ENCODE peak calls at places on chromosomes 13 and 19, in five cellular contexts. O is stimulated activated CD4-positive, alpha-beta T cell treated with anti-CD3 and anti-CD28 coated beads, Interleukin-4, amount 100 ng/mL, for 24 hours; K is HS-5; W is GM06990; D is posterior cingulate gyrus. M is an unnamed sample.

GRCh38 chr13:29771247-29771646 is 79.2 kb downstream of the UBL3 start:
- DNase-seq in K (peak), O (no peak), W (no peak), D (no peak), M (no peak)

GRCh38 chr13:26378116-26378515 is 124.2 kb downstream of the CDK8 start:
- DNase-seq in O (no peak), K (no peak), W (no peak), D (no peak), M (no peak)

GRCh38 chr19:43594710-43595604 is 977 bp downstream of the IRGQ start:
- DNase-seq in K (no peak), O (peak), D (no peak), W (peak), M (peak)

GRCh38 chr19:46515879-46516350 is 20.2 kb upstream of the PNMA8B start:
- DNase-seq in O (peak), D (no peak), K (no peak), W (no peak), M (no peak)

GRCh38 chr19:7522923-7523667 is 671 bp downstream of the MCOLN1 start:
- DNase-seq in D (no peak), W (no peak), O (no peak), K (no peak), M (peak)

GRCh38 chr19:17479325-17479791 is 9.0 kb downstream of the SLC27A1 start:
- DNase-seq in O (no peak), D (no peak), W (no peak), K (peak), M (no peak)

GRCh38 chr19:2095338-2095938 is 688 bp downstream of the MOB3A start:
- DNase-seq in W (peak), D (no peak), O (no peak), K (no peak), M (no peak)

GRCh38 chr19:40717325-40717879 is 490 bp downstream of the ITPKC start:
- DNase-seq in O (no peak), D (peak), K (no peak), W (no peak), M (no peak)

GRCh38 chr19:41310031-41310831 is at the start of gene CCDC97:
- DNase-seq in O (peak), D (peak), K (peak), W (peak), M (peak)

GRCh38 chr19:46604781-46605355 is 3.7 kb downstream of the CALM3 start:
- DNase-seq in D (peak), W (no peak), K (no peak), O (no peak), M (peak)